ENCODE peak calls at places on chromosomes 16 and 17, in ten cellular contexts. S, I, B, X, H, K, W, G, Q and L are unnamed samples.

GRCh38 chr16:31052131-31052530 is 18.8 kb downstream of the STX4 start:
- DNase-seq in W (peak; percentile 72), H (peak; percentile 84), K (peak; percentile 93), I (peak; percentile 52), X (peak; percentile 90), G (no peak), Q (no peak), S (peak; percentile 81), B (no peak), L (peak; percentile 91)

GRCh38 chr17:42363767-42364585 is 24.3 kb downstream of the STAT3 start:
- DNase-seq in I (no peak), X (no peak), S (peak; percentile 74), H (no peak), B (no peak), G (no peak), K (peak; percentile 56), Q (no peak), W (no peak), L (peak; percentile 73)

GRCh38 chr17:45740553-45741330 is 43.4 kb upstream of the CRHR1 start:
- DNase-seq in Q (no peak), B (no peak), X (peak; percentile 63), S (peak; percentile 18), I (no peak), H (no peak), K (peak; percentile 12), G (no peak), W (peak; percentile 89), L (peak; percentile 9)

GRCh38 chr17:58219007-58219788 is at the start of gene MKS1:
- DNase-seq in S (peak; percentile 94), H (peak; percentile 65), I (peak; percentile 29), Q (peak; percentile 96), B (peak; percentile 82), X (peak; percentile 95), G (peak; percentile 97), W (peak; percentile 87), K (peak; percentile 94), L (peak; percentile 92)

GRCh38 chr17:16511515-16511914 is 19.5 kb upstream of the LRRC75A start:
- DNase-seq in G (no peak), Q (no peak), W (no peak), H (no peak), B (no peak), X (no peak), I (no peak), K (no peak), S (no peak), L (no peak)

GRCh38 chr17:3911271-3912053 is 4.8 kb downstream of the P2RX1 start:
- DNase-seq in I (no peak), X (no peak), K (no peak), H (no peak), G (no peak), B (no peak), Q (no peak), S (peak; percentile 33), W (no peak), L (no peak)

GRCh38 chr17:1909985-1910384 is 80.2 kb downstream of the RPA1 start:
- DNase-seq in S (no peak), H (no peak), Q (no peak), B (no peak), G (no peak), W (no peak), I (no peak), X (no peak), K (no peak), L (no peak)

GRCh38 chr17:58279016-58279671 is 1.6 kb downstream of the MPO start:
- DNase-seq in G (no peak), W (no peak), S (peak; percentile 68), B (no peak), Q (peak; percentile 48), X (no peak), H (no peak), I (no peak), K (peak; percentile 18), L (peak; percentile 1)

GRCh38 chr16:1174477-1175357 is 21.8 kb downstream of the CACNA1H start:
- DNase-seq in B (no peak), W (peak; percentile 43), G (peak; percentile 61), H (no peak), Q (no peak), S (no peak), K (no peak), X (no peak), I (no peak), L (peak; percentile 55)

GRCh38 chr16:1171854-1172428 is 19.0 kb downstream of the CACNA1H start:
- DNase-seq in Q (no peak), X (no peak), H (no peak), S (no peak), B (no peak), K (no peak), I (no peak), G (no peak), W (no peak), L (no peak)

GRCh38 chr16:1172651-1173050 is 19.7 kb downstream of the CACNA1H start:
- DNase-seq in Q (no peak), I (no peak), S (no peak), G (no peak), X (no peak), B (no peak), K (no peak), H (no peak), W (no peak), L (no peak)

GRCh38 chr16:1175566-1176279 is 22.8 kb downstream of the CACNA1H start:
- DNase-seq in Q (no peak), B (no peak), K (no peak), X (no peak), I (no peak), H (no peak), W (no peak), G (no peak), S (no peak), L (no peak)

DNA sequence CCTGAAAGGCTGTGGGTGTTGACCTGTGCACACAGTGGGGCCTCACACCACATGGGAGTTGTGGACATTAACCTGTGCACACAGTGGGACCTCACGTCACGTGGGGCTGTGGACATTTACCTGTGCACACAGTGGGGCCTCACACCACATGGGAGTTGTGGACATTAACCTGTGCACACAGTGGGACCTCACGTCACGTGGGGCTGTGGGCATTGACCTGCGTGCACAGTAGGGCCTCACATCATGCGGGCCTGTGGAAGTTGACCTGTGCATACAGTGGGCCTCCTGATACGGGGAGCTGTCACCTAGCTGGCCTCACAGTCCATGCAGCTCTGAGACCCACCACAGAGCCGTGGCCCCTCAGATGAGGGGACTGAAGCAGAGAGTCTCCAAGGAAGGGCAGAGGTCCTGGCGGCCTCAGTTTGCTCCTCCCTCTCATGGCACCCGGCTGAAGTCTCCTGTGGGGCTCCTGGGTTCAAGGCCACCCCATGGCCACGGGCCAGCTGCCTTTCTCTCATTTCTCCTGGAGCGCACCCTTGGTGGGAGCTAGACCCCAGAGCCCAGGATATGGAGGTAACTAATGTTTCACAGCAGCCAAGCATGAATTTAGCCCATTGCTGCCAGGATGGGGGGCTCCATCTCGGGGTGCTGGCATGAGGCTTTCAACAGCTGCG is 21.0 kb downstream of the CACNA1H start:
- DNase-seq in W (no peak), K (no peak), H (no peak), G (no peak), I (no peak), S (no peak), B (no peak), Q (no peak), X (no peak), L (no peak)
- TF ChIP-seq CTCF in W (no peak), K (no peak), H (no peak), G (no peak), I (no peak), S (no peak), B (no peak), Q (no peak), X (no peak), L (no peak)

GRCh38 chr17:67531291-67531690 is 154.2 kb downstream of the PITPNC1 start:
- DNase-seq in S (peak; percentile 50), K (no peak), W (no peak), G (no peak), X (no peak), B (no peak), I (no peak), H (no peak), Q (no peak), L (no peak)

GRCh38 chr17:67525239-67526135 is 148.4 kb downstream of the PITPNC1 start:
- DNase-seq in H (no peak), G (peak; percentile 68), S (no peak), B (no peak), X (no peak), I (no peak), W (no peak), Q (no peak), K (no peak), L (no peak)

GRCh38 chr17:67532326-67532871 is 155.3 kb downstream of the PITPNC1 start:
- DNase-seq in B (no peak), G (peak; percentile 57), X (no peak), S (no peak), I (no peak), Q (no peak), H (no peak), K (no peak), W (no peak), L (no peak)

GRCh38 chr17:67526700-67527099 is 149.6 kb downstream of the PITPNC1 start:
- DNase-seq in K (no peak), G (no peak), X (no peak), W (no peak), I (no peak), H (no peak), B (no peak), Q (no peak), S (no peak), L (no peak)

DNA sequence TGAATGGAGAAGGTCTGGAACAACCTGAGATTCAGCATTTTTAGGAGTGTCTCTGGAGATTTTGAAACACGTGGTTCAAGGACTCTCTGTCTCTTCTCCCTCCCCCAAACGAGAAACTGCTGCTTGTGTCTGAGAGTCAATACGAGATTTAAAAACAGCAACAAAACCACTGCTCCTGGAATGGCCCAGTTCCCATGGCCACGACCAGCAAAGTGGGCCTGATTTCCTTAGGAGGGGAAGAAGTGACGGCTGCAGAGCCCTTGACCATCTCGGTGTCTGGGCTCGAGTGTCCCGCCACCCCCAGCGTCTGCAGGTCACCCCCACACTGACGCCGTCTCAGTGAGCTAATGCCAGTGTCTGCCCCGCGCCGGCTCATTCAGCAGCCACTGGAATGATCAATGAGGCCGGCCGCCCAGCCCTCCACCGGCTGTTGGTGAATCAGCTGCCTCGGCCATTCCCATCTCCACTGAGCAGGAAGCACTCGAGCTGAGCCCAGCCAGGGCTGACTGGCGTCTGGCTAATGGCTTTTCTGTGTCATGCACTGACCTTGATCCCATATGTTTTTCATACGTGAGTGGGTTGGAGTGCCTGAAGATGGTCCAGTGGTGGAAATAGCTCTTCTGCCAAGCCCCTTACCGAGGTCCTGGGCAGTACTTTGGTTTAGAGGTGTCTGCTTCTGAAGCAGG is 151.8 kb downstream of the PITPNC1 start:
- DNase-seq in Q (peak; percentile 65), G (peak; percentile 91), H (peak; percentile 77), S (peak; percentile 73), X (peak; percentile 67), I (peak; percentile 59), K (peak; percentile 94), B (peak; percentile 41), W (peak; percentile 84), L (peak; percentile 93)
- H3K4me3 ChIP-seq in Q (no peak overlapping the region), G (no peak overlapping the region), H (peak overlapping the region; percentile 26), S (no peak overlapping the region), X (no peak overlapping the region), I (peak overlapping the region; percentile 49), K (peak overlapping the region; percentile 47), B (peak overlapping the region; percentile 38), W (peak overlapping the region; percentile 49), L (peak overlapping the region; percentile 35)

GRCh38 chr17:63850401-63850800 is 7.9 kb upstream of the SMARCD2 start:
- DNase-seq in K (no peak), I (no peak), B (no peak), Q (no peak), S (no peak), G (no peak), H (no peak), W (no peak), X (no peak), L (no peak)

GRCh38 chr17:63859257-63859656 is 14.2 kb downstream of the CSH2 start:
- DNase-seq in H (no peak), G (no peak), S (no peak), X (no peak), W (no peak), I (no peak), B (no peak), K (no peak), Q (no peak), L (no peak)

GRCh38 chr17:63853260-63853659 is 10.8 kb upstream of the SMARCD2 start:
- DNase-seq in W (no peak), I (no peak), H (no peak), B (no peak), G (no peak), K (no peak), Q (no peak), X (no peak), S (no peak), L (no peak)

GRCh38 chr17:63854709-63855108 is 12.2 kb upstream of the SMARCD2 start:
- DNase-seq in S (no peak), B (no peak), H (no peak), W (no peak), K (no peak), Q (no peak), X (no peak), I (no peak), G (no peak), L (no peak)

GRCh38 chr17:63855185-63855584 is 12.7 kb upstream of the SMARCD2 start:
- DNase-seq in H (no peak), K (no peak), S (no peak), G (no peak), X (no peak), Q (no peak), B (no peak), I (no peak), W (no peak), L (no peak)
- TF ChIP-seq CTCF in H (no peak), K (no peak), S (no peak), G (no peak), X (no peak), Q (no peak), B (no peak), I (no peak), W (no peak), L (no peak)

GRCh38 chr17:49132317-49132698 is 261 bp upstream of the B4GALNT2 start:
- DNase-seq in B (no peak), K (no peak), X (no peak), Q (no peak), I (no peak), S (no peak), W (no peak), H (no peak), G (no peak), L (no peak)
- H3K4me3 ChIP-seq in B (peak overlapping the region; percentile 24), K (peak overlapping the region; percentile 50), X (peak overlapping the region; percentile 65), Q (no peak overlapping the region), I (peak overlapping the region; percentile 50), S (peak overlapping the region; percentile 22), W (no peak overlapping the region), H (peak overlapping the region; percentile 48), G (no peak overlapping the region), L (peak overlapping the region; percentile 42)